ENCODE peak calls at places on chromosomes 4 and X, in eight cellular contexts. P, Q, I, H, Z, A, D and T are unnamed samples.

GRCh38 chr4:8191136-8191747 is 7.8 kb upstream of the SH3TC1 start:
- DNase-seq in H (peak), Q (peak), D (peak), A (peak), Z (no peak), I (peak), P (peak), T (peak)

GRCh38 chr4:80685219-80685618 is 345.3 kb upstream of the BMP3 start:
- DNase-seq in D (no peak), P (no peak), Z (no peak), I (no peak), Q (no peak), H (no peak), A (no peak), T (no peak)

GRCh38 chr4:1982124-1983052 is 26.4 kb downstream of the NELFA start:
- DNase-seq in D (no peak), A (no peak), P (no peak), Z (no peak), Q (peak), I (peak), H (peak), T (no peak)

GRCh38 chrX:14673764-14674163 is 144.4 kb downstream of the GLRA2 start:
- DNase-seq in I (no peak), A (peak), Q (peak), P (no peak), H (peak), Z (no peak), D (no peak), T (no peak)

GRCh38 chr4:135344492-135344891 is 1142.9 kb upstream of the PABPC4L start:
- DNase-seq in D (no peak), I (no peak), A (no peak), Z (no peak), P (no peak), Q (no peak), H (no peak), T (no peak)

GRCh38 chr4:75849459-75849858 is 52.8 kb downstream of the PPEF2 start:
- DNase-seq in H (no peak), Z (no peak), A (no peak), I (no peak), P (no peak), Q (no peak), D (no peak), T (no peak)

GRCh38 chr4:107423677-107424405 is 296.2 kb downstream of the PAPSS1 start:
- DNase-seq in H (no peak), P (no peak), A (no peak), Q (no peak), D (no peak), Z (no peak), I (no peak), T (no peak)

GRCh38 chr4:173041482-173041881 is 127.1 kb upstream of the GALNT7 start:
- DNase-seq in Z (no peak), D (no peak), I (no peak), H (no peak), Q (no peak), A (no peak), P (no peak), T (no peak)

GRCh38 chrX:155086202-155086840 is 15.0 kb downstream of the BRCC3 start:
- DNase-seq in A (peak), I (no peak), Q (peak), P (no peak), D (peak), Z (no peak), H (peak), T (no peak)

DNA sequence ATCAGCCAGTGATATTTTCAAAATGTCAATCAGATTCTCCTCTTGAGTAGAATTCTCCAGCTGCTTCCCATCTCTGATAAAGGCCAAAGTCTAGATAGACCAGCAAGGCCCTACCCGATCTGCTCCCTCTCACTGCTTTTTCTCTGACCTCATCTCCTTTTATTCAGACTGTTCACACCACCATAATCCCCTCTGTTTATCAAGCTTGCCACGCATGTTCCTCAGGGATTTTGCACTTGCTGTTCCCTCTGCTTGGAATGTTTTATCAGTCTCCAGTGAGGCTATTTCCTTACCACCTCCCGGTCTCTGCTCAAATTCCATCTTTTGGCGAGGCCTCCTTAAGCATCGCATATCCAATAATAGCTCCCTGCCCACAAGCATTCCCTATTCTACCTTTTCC is 20.1 kb downstream of the NOCT start:
- DNase-seq in D (no peak), A (no peak), Z (no peak), P (no peak), H (no peak), Q (no peak), I (no peak), T (no peak)
- TF ChIP-seq POLR2A in D (no peak), A (no peak), Z (no peak), P (no peak), H (no peak), Q (no peak), I (no peak), T (no peak)

GRCh38 chrX:47218280-47218919 is at the start of gene CDK16:
- DNase-seq in A (peak), I (no peak), P (peak), H (peak), Z (peak), D (peak), Q (peak), T (no peak)
- TF ChIP-seq POLR2A in A (no peak), I (peak), P (peak), H (peak), Z (peak), D (peak), Q (peak), T (no peak)

GRCh38 chr4:74640111-74640903 is 154.0 kb downstream of the BTC start:
- DNase-seq in I (no peak), A (no peak), P (no peak), H (no peak), Q (no peak), D (no peak), Z (no peak), T (no peak)
- TF ChIP-seq POLR2A in I (no peak), A (no peak), P (no peak), H (no peak), Q (no peak), D (no peak), Z (no peak), T (no peak)

DNA sequence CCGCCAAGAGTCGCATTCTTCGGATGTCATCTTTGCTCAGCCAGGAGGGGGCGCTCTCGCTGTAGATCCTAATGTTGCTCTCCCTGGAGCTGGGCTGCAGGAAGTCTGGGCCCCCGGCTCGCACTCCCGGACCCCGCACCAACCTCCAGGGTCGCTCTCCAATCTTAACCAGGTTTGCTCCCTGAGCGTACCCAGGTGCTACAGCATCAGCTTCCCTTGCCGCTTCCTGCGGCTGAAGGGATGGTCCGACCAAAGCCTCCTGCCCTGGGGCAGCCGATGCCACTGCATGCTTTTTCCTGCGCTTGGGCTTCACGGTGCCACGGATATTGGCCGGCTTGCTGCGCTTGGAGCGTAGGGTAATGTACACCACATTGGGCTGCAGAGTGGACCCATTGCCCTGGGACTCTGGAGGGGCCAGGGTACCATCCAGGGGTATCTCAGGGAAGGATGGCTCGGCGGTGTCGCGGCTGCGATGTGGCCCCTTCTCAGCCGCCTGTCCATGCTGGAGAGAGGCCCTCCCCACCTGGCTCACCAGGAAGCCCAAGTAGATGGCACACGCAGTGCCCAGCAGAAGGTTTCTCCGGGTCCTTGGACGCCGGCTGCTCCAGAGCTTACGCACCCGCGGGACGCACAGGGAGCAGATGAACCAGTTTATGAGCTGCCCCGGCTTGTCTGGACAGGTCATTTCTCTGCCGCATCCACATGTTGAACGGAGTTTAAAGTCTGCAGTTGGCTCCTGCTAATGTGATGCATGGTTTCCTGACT is 2.0 kb downstream of the GASK1B start:
- DNase-seq in A (peak), D (peak), I (peak), H (peak), Q (peak), P (peak), Z (peak), T (no peak)
- TF ChIP-seq POLR2A in A (peak), D (peak), I (no peak), H (no peak), Q (no peak), P (no peak), Z (peak), T (no peak)

DNA sequence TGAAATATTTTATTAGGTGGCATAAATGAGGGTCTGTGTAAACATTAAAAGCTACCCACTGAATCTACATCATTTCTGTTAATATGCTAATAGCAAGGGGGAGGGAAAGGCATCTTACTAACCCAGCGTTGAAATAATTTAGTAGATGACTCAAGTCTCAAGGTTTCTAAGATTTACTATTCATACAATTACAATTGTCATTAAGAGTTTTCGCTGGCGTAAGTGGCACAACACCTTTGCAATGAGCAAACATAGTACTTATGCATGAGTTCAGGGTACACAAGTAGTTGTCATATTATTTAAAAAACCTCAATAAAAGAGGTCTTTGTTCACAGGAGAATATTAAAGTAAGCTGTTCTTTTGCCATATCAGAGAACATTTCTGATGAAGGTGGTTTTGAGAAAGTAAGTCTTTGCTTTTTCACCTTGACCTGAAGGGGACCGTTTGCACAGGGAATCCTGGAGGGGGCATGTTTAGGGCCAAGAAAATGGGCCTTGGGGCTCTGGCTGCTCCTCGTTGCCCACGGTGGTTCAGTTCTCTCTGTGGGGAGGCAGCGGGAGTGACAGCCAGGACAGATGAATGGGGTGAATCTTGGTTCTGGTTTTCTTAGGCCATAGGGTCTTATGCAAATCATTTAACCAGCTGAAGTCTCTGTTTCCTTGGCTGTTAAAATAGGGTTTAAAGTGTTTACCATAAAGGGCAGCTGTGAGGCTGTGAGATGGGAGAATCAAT is 4.4 kb upstream of the RHOH start:
- DNase-seq in Z (no peak), P (no peak), I (no peak), H (peak), Q (no peak), A (peak), D (no peak), T (no peak)
- TF ChIP-seq POLR2A in Z (no peak), P (no peak), I (no peak), H (no peak), Q (no peak), A (no peak), D (no peak), T (no peak)

GRCh38 chrX:9235722-9236121 is 201.8 kb upstream of the FAM9B start:
- DNase-seq in Q (no peak), P (no peak), D (no peak), H (no peak), I (no peak), A (no peak), Z (no peak), T (no peak)

GRCh38 chrX:9241427-9241826 is 207.5 kb upstream of the FAM9B start:
- DNase-seq in A (no peak), D (no peak), Q (no peak), P (no peak), I (no peak), H (no peak), Z (no peak), T (no peak)

GRCh38 chrX:9240956-9241355 is 207.0 kb upstream of the FAM9B start:
- DNase-seq in Q (no peak), I (no peak), D (no peak), A (no peak), Z (no peak), H (no peak), P (no peak), T (no peak)
- TF ChIP-seq POLR2A in Q (no peak), I (no peak), D (no peak), A (no peak), Z (no peak), H (no peak), P (no peak), T (no peak)

DNA sequence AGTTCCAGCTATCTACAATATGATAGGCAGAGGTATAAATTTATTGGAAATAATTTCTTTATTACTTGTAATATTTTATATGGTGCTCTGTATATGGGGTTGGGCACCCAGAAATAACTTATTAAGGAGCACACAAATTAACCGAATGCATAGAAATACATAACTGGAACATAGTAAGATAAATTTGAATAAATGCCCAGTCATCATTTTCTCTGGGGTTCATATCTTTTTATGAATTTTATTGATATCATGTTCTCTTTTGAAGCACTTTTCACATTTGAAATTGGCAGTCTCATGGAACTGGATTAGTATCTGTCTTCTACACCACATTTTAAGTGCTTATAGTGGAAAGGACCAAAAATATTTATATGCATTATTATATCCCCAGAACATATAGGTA is 122.0 kb downstream of the PCDH7 start:
- DNase-seq in P (no peak), Z (no peak), Q (no peak), H (no peak), I (no peak), D (no peak), A (no peak), T (no peak)
- TF ChIP-seq POLR2A in P (no peak), Z (no peak), Q (no peak), H (no peak), I (no peak), D (no peak), A (no peak), T (no peak)

GRCh38 chr4:38294238-38294637 is 334.0 kb downstream of the PTTG2 start:
- DNase-seq in H (no peak), D (no peak), Q (no peak), I (no peak), A (no peak), Z (no peak), P (no peak), T (no peak)
- TF ChIP-seq POLR2A in H (no peak), D (no peak), Q (no peak), I (no peak), A (no peak), Z (no peak), P (no peak), T (no peak)

DNA sequence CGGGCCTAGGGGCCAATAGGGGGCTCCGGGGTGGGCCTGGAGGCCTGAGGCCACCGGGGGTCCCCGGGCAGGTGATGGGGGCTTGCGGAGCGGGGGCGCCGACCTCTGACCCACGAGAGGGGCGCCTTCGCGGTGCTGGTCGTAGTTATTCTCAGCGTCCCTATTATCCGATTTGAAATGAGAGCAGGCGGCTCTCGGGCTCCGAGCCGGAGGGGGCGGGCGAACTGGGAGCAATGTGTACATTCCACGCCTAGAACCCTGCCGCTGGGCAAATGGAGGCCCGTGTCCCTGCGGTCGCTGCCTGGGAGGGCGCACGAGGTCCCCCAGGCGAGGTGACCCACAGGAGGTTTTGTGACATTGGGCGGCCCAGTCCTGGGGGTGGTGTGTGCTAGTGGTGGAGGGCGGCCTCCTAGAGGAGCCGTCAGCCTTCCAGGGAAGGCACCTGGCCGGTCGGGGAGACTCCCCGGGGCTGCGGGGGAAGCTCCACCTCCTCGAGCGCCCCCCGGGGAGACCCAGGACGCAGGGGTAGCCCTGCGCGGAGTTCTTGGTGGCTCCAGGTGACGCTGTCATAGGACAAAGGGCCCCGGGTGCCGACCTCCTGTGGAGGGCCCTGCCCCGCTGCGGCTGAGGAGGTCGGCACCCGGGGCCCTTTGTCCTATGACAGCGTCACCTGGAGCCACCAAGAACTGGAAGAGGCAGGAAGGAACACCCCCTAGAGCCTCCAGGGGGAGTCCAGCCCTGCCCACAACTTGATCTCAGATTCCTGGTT is 102.6 kb upstream of the PRKX start:
- DNase-seq in Q (peak), H (peak), P (peak), I (peak), D (peak), Z (peak), A (peak), T (peak)
- TF ChIP-seq POLR2A in Q (no peak), H (peak), P (no peak), I (no peak), D (no peak), Z (no peak), A (no peak), T (no peak)

GRCh38 chrX:130401415-130402210 is at the start of gene RBMX2:
- DNase-seq in P (peak), A (peak), D (peak), Z (peak), H (peak), Q (peak), I (peak), T (peak)
- TF ChIP-seq POLR2A in P (peak), A (peak), D (peak), Z (peak), H (peak), Q (peak), I (no peak), T (peak)